ENCODE peak calls at places on chromosomes 13 and 19, in five cellular contexts. One of them, this sample, is unnamed.

GRCh38 chr19:21568816-21569496 is 63.6 kb downstream of the ZNF429 start:
- DNase-seq in lower leg skin: peak
- DNase-seq in mesothelial cell of epicardium: no peak
- DNase-seq in lower lobe of right lung: peak
- DNase-seq in NCI-H774: peak
- DNase-seq in this sample: no peak

GRCh38 chr13:59562924-59563323 is 600.8 kb downstream of the DIAPH3 start:
- DNase-seq in lower leg skin: no peak
- DNase-seq in mesothelial cell of epicardium: no peak
- DNase-seq in lower lobe of right lung: no peak
- DNase-seq in NCI-H774: no peak
- DNase-seq in this sample: no peak

GRCh38 chr19:14363203-14364097 is 17.8 kb upstream of the ADGRE5 start:
- DNase-seq in NCI-H774: no peak
- DNase-seq in mesothelial cell of epicardium: peak
- DNase-seq in lower leg skin: peak
- DNase-seq in lower lobe of right lung: peak
- DNase-seq in this sample: peak

GRCh38 chr13:113991191-113991669 is 17.4 kb upstream of the C13orf46 start:
- DNase-seq in lower lobe of right lung: no peak
- DNase-seq in lower leg skin: peak
- DNase-seq in NCI-H774: peak
- DNase-seq in mesothelial cell of epicardium: no peak
- DNase-seq in this sample: peak

GRCh38 chr19:3132971-3133792 is 2.7 kb upstream of the GNA15 start:
- DNase-seq in NCI-H774: peak
- DNase-seq in lower lobe of right lung: no peak
- DNase-seq in lower leg skin: no peak
- DNase-seq in mesothelial cell of epicardium: no peak
- DNase-seq in this sample: no peak

GRCh38 chr13:61170791-61171330 is 244.8 kb downstream of the PCDH20 start:
- DNase-seq in NCI-H774: no peak
- DNase-seq in lower leg skin: no peak
- DNase-seq in lower lobe of right lung: no peak
- DNase-seq in mesothelial cell of epicardium: no peak
- DNase-seq in this sample: no peak

GRCh38 chr19:2524840-2525723 is 49.2 kb downstream of the GADD45B start:
- DNase-seq in lower lobe of right lung: no peak
- DNase-seq in lower leg skin: no peak
- DNase-seq in mesothelial cell of epicardium: no peak
- DNase-seq in NCI-H774: no peak
- DNase-seq in this sample: no peak

GRCh38 chr19:18128805-18129204 is 24.2 kb upstream of the PIK3R2 start:
- DNase-seq in NCI-H774: no peak
- DNase-seq in lower leg skin: no peak
- DNase-seq in lower lobe of right lung: no peak
- DNase-seq in mesothelial cell of epicardium: no peak
- DNase-seq in this sample: no peak

This sample was measured in spleen.